ENCODE peak calls at places on chromosome 16, in nine cellular contexts. One of them, this sample, is unnamed.

GRCh38 chr16:2835638-2836493 is 5.8 kb downstream of the ZG16B start:
- DNase-seq in T-helper 2 cell: no peak
- DNase-seq in renal cortical epithelial cell: peak; percentile 99
- DNase-seq in RPMI8226: no peak
- DNase-seq in G401: no peak
- DNase-seq in uterus: no peak
- DNase-seq in gastrocnemius medialis: no peak
- DNase-seq in hypothalamus: no peak
- DNase-seq in GM12865: no peak
- DNase-seq in this sample: no peak

GRCh38 chr16:77344306-77344705 is 90.5 kb downstream of the ADAMTS18 start:
- DNase-seq in T-helper 2 cell: no peak
- DNase-seq in renal cortical epithelial cell: no peak
- DNase-seq in RPMI8226: no peak
- DNase-seq in G401: no peak
- DNase-seq in uterus: no peak
- DNase-seq in gastrocnemius medialis: no peak
- DNase-seq in hypothalamus: no peak
- DNase-seq in GM12865: no peak
- DNase-seq in this sample: no peak

GRCh38 chr16:48218473-48218872 is 25.6 kb upstream of the LONP2 start:
- DNase-seq in T-helper 2 cell: no peak
- DNase-seq in renal cortical epithelial cell: no peak
- DNase-seq in RPMI8226: no peak
- DNase-seq in G401: no peak
- DNase-seq in uterus: no peak
- DNase-seq in gastrocnemius medialis: no peak
- DNase-seq in hypothalamus: no peak
- DNase-seq in GM12865: no peak
- DNase-seq in this sample: no peak

GRCh38 chr16:85136705-85137322 is 24.5 kb upstream of the CIBAR2 start:
- DNase-seq in T-helper 2 cell: no peak
- DNase-seq in renal cortical epithelial cell: peak; percentile 50
- DNase-seq in RPMI8226: no peak
- DNase-seq in G401: no peak
- DNase-seq in uterus: peak; percentile 64
- DNase-seq in gastrocnemius medialis: no peak
- DNase-seq in hypothalamus: no peak
- DNase-seq in GM12865: peak; percentile 55
- DNase-seq in this sample: peak; percentile 79

GRCh38 chr16:50152807-50153647 is at the start of gene TENT4B:
- DNase-seq in T-helper 2 cell: peak; percentile 94
- DNase-seq in renal cortical epithelial cell: peak; percentile 39
- DNase-seq in RPMI8226: peak; percentile 91
- DNase-seq in G401: peak; percentile 81
- DNase-seq in uterus: peak; percentile 86
- DNase-seq in gastrocnemius medialis: peak; percentile 76
- DNase-seq in hypothalamus: peak; percentile 90
- DNase-seq in GM12865: peak; percentile 95
- DNase-seq in this sample: peak; percentile 87

GRCh38 chr16:67389911-67390815 is 3.1 kb downstream of the TPPP3 start:
- DNase-seq in T-helper 2 cell: no peak
- DNase-seq in renal cortical epithelial cell: no peak
- DNase-seq in RPMI8226: no peak
- DNase-seq in G401: no peak
- DNase-seq in uterus: peak; percentile 16
- DNase-seq in gastrocnemius medialis: no peak
- DNase-seq in hypothalamus: peak; percentile 40
- DNase-seq in GM12865: no peak
- DNase-seq in this sample: no peak

GRCh38 chr16:48053346-48053745 is 102.4 kb downstream of the ABCC12 start:
- DNase-seq in T-helper 2 cell: no peak
- DNase-seq in renal cortical epithelial cell: peak; percentile 73
- DNase-seq in RPMI8226: no peak
- DNase-seq in G401: peak; percentile 69
- DNase-seq in uterus: no peak
- DNase-seq in gastrocnemius medialis: no peak
- DNase-seq in hypothalamus: no peak
- DNase-seq in GM12865: no peak
- DNase-seq in this sample: peak; percentile 84

GRCh38 chr16:9650284-9650683 is 531.9 kb downstream of the GRIN2A start:
- DNase-seq in T-helper 2 cell: no peak
- DNase-seq in renal cortical epithelial cell: no peak
- DNase-seq in RPMI8226: no peak
- DNase-seq in G401: no peak
- DNase-seq in uterus: no peak
- DNase-seq in gastrocnemius medialis: no peak
- DNase-seq in hypothalamus: no peak
- DNase-seq in GM12865: peak; percentile 1
- DNase-seq in this sample: no peak

GRCh38 chr16:64952177-64952576 is 169.7 kb downstream of the CDH11 start:
- DNase-seq in T-helper 2 cell: no peak
- DNase-seq in renal cortical epithelial cell: peak; percentile 5
- DNase-seq in RPMI8226: no peak
- DNase-seq in G401: no peak
- DNase-seq in uterus: no peak
- DNase-seq in gastrocnemius medialis: no peak
- DNase-seq in hypothalamus: no peak
- DNase-seq in GM12865: peak; percentile 5
- DNase-seq in this sample: no peak

GRCh38 chr16:72889616-72890235 is 158.2 kb downstream of the ZFHX3 start:
- DNase-seq in T-helper 2 cell: no peak
- DNase-seq in renal cortical epithelial cell: no peak
- DNase-seq in RPMI8226: no peak
- DNase-seq in G401: no peak
- DNase-seq in uterus: no peak
- DNase-seq in gastrocnemius medialis: no peak
- DNase-seq in hypothalamus: no peak
- DNase-seq in GM12865: no peak
- DNase-seq in this sample: no peak

GRCh38 chr16:49744244-49744976 is 111.5 kb downstream of the ZNF423 start:
- DNase-seq in T-helper 2 cell: no peak
- DNase-seq in renal cortical epithelial cell: no peak
- DNase-seq in RPMI8226: no peak
- DNase-seq in G401: no peak
- DNase-seq in uterus: no peak
- DNase-seq in gastrocnemius medialis: no peak
- DNase-seq in hypothalamus: no peak
- DNase-seq in GM12865: no peak
- DNase-seq in this sample: no peak

GRCh38 chr16:84907575-84907974 is 87.8 kb downstream of the CRISPLD2 start:
- DNase-seq in T-helper 2 cell: no peak
- DNase-seq in renal cortical epithelial cell: no peak
- DNase-seq in RPMI8226: no peak
- DNase-seq in G401: no peak
- DNase-seq in uterus: peak; percentile 68
- DNase-seq in gastrocnemius medialis: peak; percentile 32
- DNase-seq in hypothalamus: no peak
- DNase-seq in GM12865: no peak
- DNase-seq in this sample: peak; percentile 54